ENCODE peak calls at places on chromosomes 12 and 14, in seven cellular contexts. P is kidney; A is cardiac muscle cell; E is CD8-positive, alpha-beta T cell; H is adrenal gland; D is CD4-positive, alpha-beta memory T cell; R is right atrium auricular region. U is an unnamed sample. For H3K4me1, the result is how much of the 10 kb centered on the place peaks cover.

GRCh38 chr14:53330441-53330840 is 177.3 kb upstream of the DDHD1 start:
- DNase-seq in P (no peak), A (no peak), E (no peak), H (no peak), D (no peak), R (no peak), U (no peak)

GRCh38 chr12:104345234-104346066 is 41.9 kb downstream of the EID3 start:
- DNase-seq in P (no peak), A (no peak), E (no peak), H (no peak), D (no peak), R (no peak), U (no peak)

GRCh38 chr12:11688831-11689230 is 39.4 kb downstream of the ETV6 start:
- DNase-seq in P (no peak), A (peak), E (no peak), H (no peak), D (no peak), R (no peak), U (no peak)

GRCh38 chr14:98137626-98138025 is 1134.4 kb downstream of the BCL11B start:
- DNase-seq in P (no peak), A (no peak), E (no peak), H (no peak), D (no peak), R (no peak), U (no peak)

GRCh38 chr14:101600336-101600890 is 39.1 kb downstream of the DIO3 start:
- DNase-seq in P (no peak), A (no peak), E (no peak), H (no peak), D (no peak), R (peak), U (no peak)

GRCh38 chr12:96590970-96591369 is 101.6 kb downstream of the CFAP54 start:
- DNase-seq in P (no peak), A (no peak), E (no peak), H (no peak), D (no peak), R (no peak), U (no peak)

GRCh38 chr14:95500772-95501401 is 15.6 kb downstream of the SYNE3 start:
- DNase-seq in P (no peak), A (peak), E (no peak), H (peak), D (no peak), R (peak), U (peak)

GRCh38 chr14:36975834-36976233 is 196.6 kb downstream of the SLC25A21 start:
- DNase-seq in P (no peak), A (no peak), E (no peak), H (no peak), D (no peak), R (no peak), U (no peak)

GRCh38 chr14:60090864-60091519 is 731 bp upstream of the PCNX4 start:
- DNase-seq in P (no peak), A (peak), E (peak), H (peak), D (peak), R (no peak), U (peak)

GRCh38 chr14:37595809-37596595 is 573 bp downstream of the TTC6 start:
- DNase-seq in P (peak), A (no peak), E (peak), H (no peak), D (peak), R (no peak), U (no peak)

GRCh38 chr12:11763760-11764520 is 114.5 kb downstream of the ETV6 start:
- DNase-seq in P (no peak), A (peak), E (no peak), H (no peak), D (no peak), R (no peak), U (no peak)

DNA sequence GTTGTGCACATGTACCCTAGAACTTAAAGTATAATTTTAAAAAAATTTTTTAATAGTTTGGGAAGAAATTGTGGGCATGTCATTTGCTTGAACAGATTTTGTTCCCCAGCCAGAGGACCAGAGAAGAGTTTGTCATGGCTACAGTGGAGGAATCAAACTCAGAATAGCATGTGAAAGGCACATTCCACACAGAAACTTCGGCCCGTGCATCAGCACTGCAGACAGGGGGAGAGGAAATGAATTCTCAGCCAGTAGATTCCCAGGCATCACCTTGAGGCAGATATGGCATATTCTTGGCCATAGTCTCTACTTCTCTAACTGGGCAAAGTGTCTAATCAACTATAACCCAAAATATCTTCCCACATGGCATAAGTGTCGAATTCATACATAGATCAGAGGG is 153.3 kb downstream of the PRKCH start:
- DNase-seq in P (no peak), A (peak), E (no peak), H (no peak), D (no peak), R (no peak), U (no peak)
- H3K4me1 ChIP-seq in P (under half), A (half or more), E (half or more), H (under half), D (half or more), R (under half), U (half or more)

GRCh38 chr12:92396647-92397258 is 251.1 kb upstream of the BTG1 start:
- DNase-seq in P (no peak), A (peak), E (no peak), H (peak), D (no peak), R (no peak), U (no peak)

GRCh38 chr12:92394895-92395294 is 249.2 kb upstream of the BTG1 start:
- DNase-seq in P (no peak), A (no peak), E (no peak), H (no peak), D (no peak), R (no peak), U (no peak)

GRCh38 chr12:92398565-92399309 is 253.1 kb upstream of the BTG1 start:
- DNase-seq in P (no peak), A (no peak), E (no peak), H (no peak), D (peak), R (no peak), U (no peak)

GRCh38 chr12:92393504-92393903 is 247.9 kb upstream of the BTG1 start:
- DNase-seq in P (no peak), A (no peak), E (no peak), H (no peak), D (no peak), R (no peak), U (no peak)

GRCh38 chr12:92395322-92395721 is 249.7 kb upstream of the BTG1 start:
- DNase-seq in P (no peak), A (no peak), E (no peak), H (no peak), D (no peak), R (no peak), U (no peak)
- H3K4me1 ChIP-seq in P (under half), A (under half), E (half or more), H (under half), D (half or more), R (under half), U (under half)

GRCh38 chr12:132190834-132191500 is 46.7 kb downstream of the NOC4L start:
- DNase-seq in P (no peak), A (no peak), E (peak), H (no peak), D (no peak), R (no peak), U (no peak)

GRCh38 chr12:132191715-132192553 is 47.7 kb downstream of the NOC4L start:
- DNase-seq in P (no peak), A (no peak), E (no peak), H (no peak), D (no peak), R (no peak), U (no peak)

GRCh38 chr12:132188451-132189298 is 44.4 kb downstream of the NOC4L start:
- DNase-seq in P (peak), A (no peak), E (peak), H (no peak), D (no peak), R (no peak), U (no peak)

GRCh38 chr12:132189378-132190011 is 45.2 kb downstream of the NOC4L start:
- DNase-seq in P (peak), A (peak), E (peak), H (peak), D (peak), R (peak), U (peak)

DNA sequence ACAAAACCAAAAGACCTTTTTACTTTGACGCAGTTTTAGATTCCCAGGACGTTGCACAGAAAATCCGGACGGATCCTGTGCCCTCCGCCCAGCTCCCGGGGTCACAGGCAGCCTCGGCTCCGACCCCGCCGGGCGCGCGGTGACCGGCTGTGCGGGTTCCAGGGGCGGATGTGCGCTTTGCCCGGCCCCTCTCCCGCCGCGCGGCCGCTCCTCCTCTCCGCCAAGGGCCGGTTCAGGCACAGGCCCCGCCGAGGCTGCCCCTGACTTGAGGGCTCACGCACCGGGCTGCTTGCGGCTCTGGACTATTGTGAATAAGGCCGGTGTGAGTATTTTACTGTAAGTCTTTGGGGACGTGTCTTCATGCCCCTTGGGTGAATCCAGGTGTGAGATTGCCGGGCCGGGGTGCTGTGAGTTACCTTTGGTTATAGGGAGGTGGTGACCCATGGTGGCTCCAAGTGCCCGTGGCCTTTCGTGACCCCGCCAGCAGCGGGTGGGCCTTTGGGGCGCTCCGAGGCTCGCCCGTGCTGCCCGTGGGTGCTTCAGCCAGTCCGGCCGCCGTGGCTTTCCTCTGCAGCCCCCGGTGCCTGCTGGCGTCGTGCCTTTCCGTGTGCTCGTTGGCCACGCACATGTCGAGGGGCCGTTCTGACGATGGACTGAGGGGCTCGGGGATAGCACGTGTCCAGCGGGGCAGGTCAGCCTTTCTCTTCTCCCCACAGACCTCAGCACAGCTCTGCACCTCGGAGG is 45.9 kb downstream of the NOC4L start:
- DNase-seq in P (no peak), A (no peak), E (peak), H (peak), D (no peak), R (no peak), U (no peak)
- H3K4me1 ChIP-seq in P (under half), A (under half), E (under half), H (under half), D (under half), R (under half), U (under half)

DNA sequence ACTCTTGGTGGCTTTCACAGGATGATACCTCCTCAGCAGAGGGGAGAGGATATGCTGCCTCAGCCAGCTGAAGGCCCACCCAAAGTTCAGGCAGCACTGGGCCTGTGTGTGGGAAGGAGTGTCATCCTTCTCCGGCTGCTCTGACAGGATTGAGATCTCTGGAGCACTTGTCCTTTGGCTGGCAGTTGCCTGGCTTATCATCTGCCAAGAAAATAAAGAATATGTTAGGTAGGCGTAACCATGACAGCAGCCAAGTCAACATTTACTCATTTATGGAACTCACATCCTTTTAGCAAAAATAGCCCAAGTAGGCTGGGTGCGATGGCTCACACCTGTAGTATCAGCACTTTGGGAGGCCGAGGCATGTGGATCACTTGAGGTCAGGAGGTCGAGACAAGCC is 68.5 kb downstream of the PPFIBP1 start:
- DNase-seq in P (no peak), A (peak), E (no peak), H (peak), D (no peak), R (peak), U (no peak)
- H3K4me1 ChIP-seq in P (under half), A (under half), E (under half), H (under half), D (under half), R (under half), U (under half)

DNA sequence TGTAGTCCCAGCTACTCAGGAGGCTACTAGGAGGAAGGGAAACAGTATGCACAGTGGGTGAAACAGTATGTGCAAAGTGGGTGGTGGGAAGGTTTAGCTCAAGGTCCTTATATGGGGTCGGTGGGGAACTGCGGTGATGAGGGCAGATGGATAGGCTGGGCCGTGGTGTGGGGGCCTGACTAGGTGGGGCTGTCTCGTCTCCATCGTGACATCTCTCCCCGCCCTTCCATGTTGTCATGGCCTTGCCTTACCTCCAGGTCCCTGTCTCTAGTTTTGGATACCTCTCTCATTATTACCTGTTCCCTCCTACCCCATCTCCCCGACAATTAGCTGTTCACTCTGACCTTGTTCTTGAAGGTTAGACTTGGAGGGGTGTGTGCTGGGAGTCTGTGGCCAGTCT is 4.4 kb upstream of the NR4A1 start:
- DNase-seq in P (no peak), A (no peak), E (no peak), H (no peak), D (no peak), R (no peak), U (no peak)
- H3K4me1 ChIP-seq in P (under half), A (under half), E (under half), H (under half), D (under half), R (under half), U (half or more)

GRCh38 chr12:132068250-132068649 is 75.9 kb downstream of the DDX51 start:
- DNase-seq in P (no peak), A (no peak), E (no peak), H (no peak), D (no peak), R (no peak), U (no peak)
- H3K4me1 ChIP-seq in P (under half), A (under half), E (under half), H (under half), D (under half), R (under half), U (under half)

U was measured in gastrocnemius medialis.